ENCODE peak calls at places on chromosomes 7 and 10, in five cellular contexts. M, S, N, V and X are unnamed samples.

GRCh38 chr7:269721-270120 is 20.2 kb upstream of the FOXL3 start:
- DNase-seq in M (no peak), S (no peak), N (no peak), V (no peak), X (no peak)

GRCh38 chr10:61899045-61899444 is 2.5 kb upstream of the ARID5B start:
- DNase-seq in M (no peak), S (no peak), N (no peak), V (no peak), X (no peak)

GRCh38 chr7:29274156-29275017 is 79.8 kb downstream of the CHN2 start:
- DNase-seq in M (no peak), S (no peak), N (no peak), V (no peak), X (no peak)

GRCh38 chr7:27235387-27236052 is 7.1 kb upstream of the EVX1 start:
- DNase-seq in M (peak), S (no peak), N (peak), V (peak), X (peak)

GRCh38 chr10:74753295-74754211 is 72.8 kb upstream of the KAT6B start:
- DNase-seq in M (no peak), S (no peak), N (no peak), V (peak), X (no peak)

GRCh38 chr7:75842836-75843446 is 29.3 kb upstream of the CCL24 start:
- DNase-seq in M (peak), S (peak), N (peak), V (no peak), X (peak)

GRCh38 chr7:55409474-55410225 is 44.5 kb downstream of the LANCL2 start:
- DNase-seq in M (peak), S (peak), N (peak), V (no peak), X (no peak)

GRCh38 chr7:124723012-124723411 is 42.6 kb downstream of the GPR37 start:
- DNase-seq in M (peak), S (no peak), N (no peak), V (no peak), X (peak)

GRCh38 chr7:122867471-122867980 is 18.7 kb downstream of the CADPS2 start:
- DNase-seq in M (no peak), S (no peak), N (no peak), V (no peak), X (no peak)

GRCh38 chr10:121926669-121927360 is 1.0 kb downstream of the ATE1 start:
- DNase-seq in M (peak), S (no peak), N (no peak), V (peak), X (no peak)

GRCh38 chr7:101875215-101875846 is 57.9 kb downstream of the CUX1 start:
- DNase-seq in M (no peak), S (no peak), N (no peak), V (no peak), X (no peak)

GRCh38 chr10:97371696-97372095 is 29.4 kb downstream of the RRP12 start:
- DNase-seq in M (no peak), S (no peak), N (no peak), V (no peak), X (no peak)

DNA sequence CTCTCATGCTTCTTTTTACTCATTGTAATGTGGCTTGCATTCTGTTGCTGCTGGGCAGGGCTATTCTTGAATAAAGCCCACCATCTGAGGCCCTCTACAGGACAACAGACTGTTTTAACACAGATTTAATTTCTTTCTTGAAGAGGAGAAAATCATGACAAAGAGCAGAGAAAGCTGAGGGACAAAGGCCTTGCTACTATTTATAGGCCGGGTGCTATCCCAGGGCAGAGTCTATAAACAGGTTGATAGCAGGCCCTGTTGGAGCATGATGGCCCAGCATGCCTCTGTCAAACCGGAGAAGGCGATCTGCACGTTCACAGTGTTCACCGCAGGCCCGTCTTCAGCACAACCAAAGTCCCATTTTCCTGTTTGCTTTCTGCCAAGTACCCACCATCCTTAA is 3.0 kb downstream of the VIPR2 start:
- DNase-seq in M (no peak), S (no peak), N (no peak), V (peak), X (no peak)
- TF ChIP-seq JUNB in M (no peak), S (no peak), N (no peak), V (no peak), X (no peak)

DNA sequence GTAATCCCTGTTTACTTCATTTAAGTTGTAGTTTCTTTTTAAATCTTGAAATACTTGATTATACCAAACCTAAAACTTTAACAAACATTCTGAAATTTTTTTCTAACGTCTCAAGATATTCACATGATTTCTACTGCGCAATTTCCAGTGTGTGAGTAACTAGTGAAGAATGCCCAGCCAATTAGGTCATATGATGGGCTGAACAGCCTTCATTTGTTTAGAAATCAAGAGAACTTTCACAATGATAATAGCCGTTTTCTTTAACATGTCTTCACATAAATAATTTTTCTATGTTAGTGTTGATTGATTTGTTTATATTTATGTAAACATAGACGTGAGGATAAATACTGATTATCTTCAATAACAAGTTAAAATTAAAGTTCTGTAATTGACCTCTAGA is 21.8 kb downstream of the STAM start:
- DNase-seq in M (no peak), S (no peak), N (no peak), V (no peak), X (peak)
- TF ChIP-seq JUNB in M (peak), S (no peak), N (no peak), V (no peak), X (no peak)

DNA sequence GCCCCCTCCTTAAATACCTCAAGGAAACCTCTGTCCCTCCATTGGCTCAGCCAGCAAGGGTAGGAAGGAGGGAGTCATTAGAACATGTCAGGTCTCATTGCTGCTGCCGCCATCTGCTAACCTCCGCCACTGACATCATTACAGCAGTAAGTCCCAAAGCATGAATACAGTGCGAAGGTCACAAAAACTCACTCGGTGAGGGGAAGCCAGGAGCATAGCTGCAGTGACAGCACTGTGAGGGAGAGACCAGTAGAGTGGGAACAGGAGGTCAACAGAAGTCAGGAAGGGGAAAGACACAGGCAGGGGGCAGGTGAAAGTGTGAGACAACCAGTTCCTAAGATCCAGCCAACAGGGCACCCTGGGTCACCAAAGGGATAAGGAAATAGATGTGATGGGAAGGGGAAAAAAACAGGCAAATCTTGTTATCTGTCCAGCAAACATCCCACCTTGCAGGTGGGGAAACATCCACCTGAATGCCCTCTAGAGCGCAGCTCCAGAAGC is 42.3 kb downstream of the DPCD start:
- DNase-seq in M (no peak), S (no peak), N (no peak), V (no peak), X (peak)
- TF ChIP-seq JUNB in M (no peak), S (no peak), N (no peak), V (no peak), X (no peak)

GRCh38 chr10:15857001-15857608 is 3.2 kb downstream of the MINDY3 start:
- DNase-seq in M (no peak), S (no peak), N (no peak), V (no peak), X (no peak)
- TF ChIP-seq JUNB in M (no peak), S (no peak), N (no peak), V (no peak), X (no peak)

GRCh38 chr10:31606841-31607240 is 287.8 kb downstream of the ZEB1 start:
- DNase-seq in M (no peak), S (no peak), N (no peak), V (no peak), X (no peak)
- TF ChIP-seq JUNB in M (no peak), S (no peak), N (no peak), V (no peak), X (no peak)

GRCh38 chr10:6505300-6505699 is 74.8 kb downstream of the PRKCQ start:
- DNase-seq in M (no peak), S (no peak), N (no peak), V (no peak), X (no peak)
- TF ChIP-seq JUNB in M (no peak), S (no peak), N (no peak), V (no peak), X (no peak)